ENCODE peak calls at places on chromosomes 1 and 21, in nine cellular contexts. P is HL-60, G is WTC11, H is type B pancreatic cell, Q is PC-9, R is nephron progenitor cell, Y is prostate gland, O is AG10803, U is mucosa of descending colon. V is an unnamed sample.

GRCh38 chr1:81304187-81304586 is 496.5 kb upstream of the ADGRL2 start:
- DNase-seq in H (no peak), O (peak), R (no peak), Y (no peak), Q (no peak), P (no peak), G (no peak), U (no peak), V (no peak)

GRCh38 chr1:171642197-171642596 is 10.3 kb downstream of the MYOC start:
- DNase-seq in U (no peak), O (no peak), Q (no peak), G (no peak), Y (no peak), P (no peak), H (no peak), R (no peak), V (no peak)

GRCh38 chr21:41642399-41642798 is 124.5 kb downstream of the RIPK4 start:
- DNase-seq in Y (no peak), H (no peak), O (peak), R (no peak), G (no peak), P (no peak), U (no peak), Q (no peak), V (no peak)

GRCh38 chr1:162080472-162081015 is 11.1 kb downstream of the NOS1AP start:
- DNase-seq in P (no peak), Q (no peak), Y (no peak), R (no peak), U (no peak), G (no peak), O (no peak), H (no peak), V (no peak)

GRCh38 chr1:118988186-118989005 is at the start of gene TBX15:
- DNase-seq in O (peak), G (peak), U (no peak), Y (no peak), H (no peak), R (no peak), P (no peak), Q (no peak), V (no peak)

GRCh38 chr1:9861371-9861770 is 37.6 kb upstream of the CLSTN1 start:
- DNase-seq in O (no peak), U (no peak), H (no peak), P (no peak), G (peak), Q (no peak), R (no peak), Y (no peak), V (no peak)

GRCh38 chr1:236502972-236503639 is 20.7 kb upstream of the LGALS8 start:
- DNase-seq in R (peak), O (peak), Y (peak), P (peak), Q (peak), G (peak), U (peak), H (no peak), V (no peak)

GRCh38 chr1:12078938-12079861 is 16.1 kb downstream of the TNFRSF8 start:
- DNase-seq in Q (peak), U (no peak), Y (no peak), P (no peak), G (peak), O (peak), R (peak), H (no peak), V (no peak)

GRCh38 chr1:224151117-224151516 is 31.9 kb upstream of the DEGS1 start:
- DNase-seq in H (no peak), O (no peak), R (no peak), Q (no peak), U (no peak), Y (no peak), P (no peak), G (no peak), V (no peak)

GRCh38 chr1:110083453-110084225 is 13.2 kb upstream of the ALX3 start:
- DNase-seq in O (no peak), P (no peak), R (peak), H (no peak), Y (no peak), G (no peak), U (no peak), Q (no peak), V (no peak)

GRCh38 chr1:162389021-162389818 is 7.7 kb downstream of the C1orf226 start:
- DNase-seq in U (no peak), Q (peak), P (peak), R (no peak), Y (no peak), G (no peak), O (peak), H (peak), V (peak)

DNA sequence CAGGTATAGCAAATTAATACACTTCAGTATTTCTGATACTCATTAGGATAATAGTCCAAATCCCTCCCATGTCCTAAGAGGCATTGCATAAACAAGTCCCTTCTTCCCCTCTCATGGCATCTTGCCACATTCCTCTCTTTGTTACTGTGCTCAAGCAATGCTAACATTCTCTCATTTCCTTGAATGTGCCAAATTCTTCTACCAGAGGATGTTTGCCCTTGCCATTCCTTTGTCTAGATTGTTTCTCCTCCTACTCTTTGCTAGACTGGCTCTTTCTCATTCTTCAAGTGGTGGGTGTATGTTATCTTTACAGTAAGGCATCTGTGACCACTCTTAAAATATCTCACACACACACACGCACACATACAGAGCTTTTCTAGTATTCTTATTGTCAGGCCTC is 621.0 kb upstream of the CXADR start:
- DNase-seq in H (no peak), U (no peak), G (no peak), Y (peak), Q (peak), R (no peak), P (no peak), O (peak), V (no peak)
- TF ChIP-seq CTCF in H (no peak), U (no peak), G (no peak), Y (no peak), Q (no peak), R (no peak), P (no peak), O (no peak), V (no peak)

GRCh38 chr1:92484171-92484471 is 2.6 kb downstream of the GFI1 start:
- DNase-seq in H (no peak), R (no peak), U (no peak), P (no peak), Y (no peak), O (no peak), G (no peak), Q (no peak), V (no peak)

GRCh38 chr1:92487078-92487605 is 417 bp upstream of the GFI1 start:
- DNase-seq in G (no peak), H (no peak), Q (no peak), U (no peak), P (no peak), R (no peak), Y (no peak), O (no peak), V (no peak)

GRCh38 chr1:92486251-92487077 is at the start of gene GFI1:
- DNase-seq in P (no peak), G (peak), O (no peak), R (peak), Y (no peak), U (peak), Q (no peak), H (no peak), V (no peak)

GRCh38 chr1:92484472-92485373 is 2.0 kb downstream of the GFI1 start:
- DNase-seq in H (no peak), G (peak), O (no peak), P (no peak), U (peak), Y (no peak), Q (peak), R (peak), V (no peak)

GRCh38 chr1:92485374-92486250 is 1.1 kb downstream of the GFI1 start:
- DNase-seq in H (peak), U (peak), G (peak), P (no peak), O (no peak), Y (no peak), Q (peak), R (peak), V (no peak)
- TF ChIP-seq CTCF in H (peak), U (peak), G (peak), P (no peak), O (peak), Y (no peak), Q (peak), R (peak), V (peak)

GRCh38 chr1:170131984-170132383 is 13.8 kb upstream of the NTMT2 start:
- DNase-seq in O (no peak), P (no peak), Y (no peak), R (no peak), U (no peak), G (no peak), Q (no peak), H (no peak), V (no peak)

GRCh38 chr1:170131450-170131849 is 14.3 kb upstream of the NTMT2 start:
- DNase-seq in H (no peak), U (no peak), P (no peak), O (no peak), Q (no peak), Y (no peak), G (no peak), R (no peak), V (no peak)

GRCh38 chr1:170122366-170122765 is 23.4 kb upstream of the NTMT2 start:
- DNase-seq in P (no peak), O (no peak), R (no peak), U (no peak), G (no peak), H (no peak), Y (no peak), Q (no peak), V (no peak)

GRCh38 chr1:170125269-170125668 is 20.5 kb upstream of the NTMT2 start:
- DNase-seq in O (no peak), Y (no peak), P (no peak), Q (no peak), U (no peak), G (no peak), H (no peak), R (no peak), V (no peak)

DNA sequence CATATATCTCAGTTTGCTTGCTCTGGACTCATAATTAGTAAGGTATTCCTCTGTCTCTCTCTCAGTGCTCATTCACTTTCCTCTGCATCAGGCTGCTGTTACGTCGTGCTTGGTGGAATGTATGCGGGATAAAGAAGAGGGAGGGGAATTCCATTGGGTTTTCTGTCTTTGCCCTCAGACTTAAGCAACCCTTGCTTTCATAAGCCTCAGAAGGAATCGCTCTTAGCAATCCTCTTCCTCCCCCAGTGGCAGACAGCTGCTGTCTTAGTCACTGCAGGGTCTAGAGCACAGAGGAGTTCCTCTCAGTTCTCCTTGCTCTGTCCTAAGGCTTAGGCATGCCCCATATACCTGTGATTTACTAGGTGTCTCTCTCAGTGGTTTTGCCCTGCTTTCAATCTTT is 19.1 kb upstream of the NTMT2 start:
- DNase-seq in Y (no peak), G (peak), O (peak), Q (no peak), H (no peak), U (no peak), P (no peak), R (no peak), V (no peak)
- TF ChIP-seq CTCF in Y (no peak), G (no peak), O (peak), Q (no peak), H (no peak), U (no peak), P (no peak), R (no peak), V (no peak)

DNA sequence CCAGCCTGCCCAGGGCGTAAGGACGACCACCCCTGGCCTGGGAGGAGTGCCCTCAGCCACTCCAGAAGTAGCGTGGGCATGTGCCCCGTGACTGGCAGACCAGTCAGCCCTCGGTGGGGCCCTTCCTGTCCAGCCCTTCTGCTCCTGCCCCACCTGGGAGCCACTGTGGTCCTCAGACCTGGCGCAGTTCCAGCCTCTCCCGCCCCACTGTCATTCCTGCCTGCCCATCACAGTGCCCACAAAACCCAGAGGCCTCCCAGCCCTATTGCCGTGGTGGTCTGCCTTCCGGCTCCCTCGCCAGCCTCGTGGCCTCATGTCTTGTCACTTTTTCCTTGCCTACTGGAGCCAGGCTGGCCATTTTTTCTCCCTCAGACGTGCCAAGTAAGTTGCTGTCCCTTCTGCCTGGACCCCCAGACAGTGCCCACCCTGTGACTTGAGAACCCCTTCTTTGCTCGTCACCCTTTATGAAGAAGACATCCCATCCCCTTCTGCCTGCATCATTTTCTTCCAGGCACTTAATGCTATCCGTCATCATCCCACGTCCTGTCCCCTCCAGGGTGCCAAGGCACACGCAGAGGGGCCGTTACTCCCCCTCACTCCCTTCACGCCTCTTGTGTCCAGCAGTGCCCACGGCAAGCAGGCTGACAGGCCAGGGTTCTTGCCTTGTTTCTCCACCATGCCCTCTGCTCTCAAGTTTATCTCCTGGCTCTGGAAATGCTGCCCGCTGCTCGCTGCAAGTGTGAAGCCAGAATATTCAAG is 122.6 kb downstream of the CAMTA1 start:
- DNase-seq in R (no peak), Q (no peak), P (no peak), Y (no peak), G (no peak), O (no peak), U (no peak), H (no peak), V (no peak)
- TF ChIP-seq CTCF in R (no peak), Q (no peak), P (no peak), Y (no peak), G (no peak), O (no peak), U (no peak), H (no peak), V (no peak)

GRCh38 chr1:64663654-64664053 is 81.2 kb upstream of the RAVER2 start:
- DNase-seq in Q (no peak), G (peak), R (peak), U (no peak), O (no peak), P (no peak), H (no peak), Y (no peak), V (no peak)

GRCh38 chr1:64669098-64669675 is 75.7 kb upstream of the RAVER2 start:
- DNase-seq in H (no peak), G (no peak), Y (no peak), P (no peak), R (no peak), O (no peak), U (no peak), Q (no peak), V (no peak)

GRCh38 chr1:64659478-64659877 is 85.4 kb upstream of the RAVER2 start:
- DNase-seq in P (no peak), R (no peak), O (no peak), H (no peak), Y (no peak), G (no peak), U (no peak), Q (no peak), V (no peak)

DNA sequence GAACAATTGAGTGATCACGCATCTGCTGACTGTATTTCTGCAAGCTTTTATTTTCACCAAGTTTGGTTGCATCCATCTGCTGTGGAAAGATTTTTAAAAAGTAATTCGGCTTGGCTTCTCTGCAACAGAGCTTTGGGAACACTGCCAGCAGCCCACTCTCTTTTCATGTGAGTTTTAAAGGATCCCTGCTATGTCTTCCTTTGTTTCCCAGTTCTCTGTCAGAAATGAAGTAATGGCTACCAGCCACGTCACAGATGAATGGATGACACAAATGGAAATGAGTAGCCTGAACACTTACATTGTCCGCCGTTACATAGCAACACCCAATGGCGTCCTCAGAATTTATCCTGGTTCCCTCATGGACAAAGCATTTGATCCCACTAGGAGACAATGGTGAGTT is 80.6 kb upstream of the RAVER2 start:
- DNase-seq in H (no peak), U (no peak), G (no peak), Q (no peak), O (no peak), R (no peak), Y (no peak), P (no peak), V (no peak)
- TF ChIP-seq CTCF in H (no peak), U (no peak), G (no peak), Q (no peak), O (no peak), R (no peak), Y (no peak), P (no peak), V (no peak)

DNA sequence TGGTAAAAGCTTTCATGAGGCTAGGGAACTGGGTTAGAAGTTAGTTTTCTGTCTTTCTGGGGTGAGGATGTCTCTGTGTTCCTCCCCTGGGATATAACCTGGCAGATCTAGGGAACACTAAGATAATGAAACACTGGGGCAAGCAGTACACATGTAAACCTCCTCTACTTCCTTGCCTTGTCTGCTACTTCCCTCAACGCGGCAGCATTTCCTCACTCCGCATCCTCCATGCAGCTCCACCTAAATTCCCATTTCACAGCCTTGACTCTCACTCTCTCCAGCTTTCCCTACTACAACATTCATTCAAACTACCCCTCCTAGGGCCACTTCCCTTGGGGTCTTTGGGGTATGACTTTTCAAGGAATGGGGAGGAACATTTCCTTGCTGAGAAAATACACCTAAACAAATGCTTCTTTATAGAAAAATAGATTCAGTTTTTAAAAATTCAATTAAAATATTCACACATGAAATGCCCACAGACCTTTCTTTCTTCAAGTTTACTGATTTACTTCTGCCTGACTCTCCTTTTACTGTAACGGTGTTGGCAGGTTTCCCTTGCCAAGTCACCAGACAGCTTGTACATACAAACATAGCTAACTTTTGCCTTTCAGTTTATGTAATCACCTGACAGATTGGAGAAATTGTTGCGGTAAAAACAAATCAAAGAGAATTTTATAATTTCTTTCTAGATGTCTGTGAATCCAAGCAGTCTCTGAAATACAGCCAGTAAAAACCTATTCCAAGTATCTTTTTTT is 90.1 kb downstream of the TNFSF18 start:
- DNase-seq in R (no peak), P (no peak), H (no peak), G (no peak), O (peak), U (no peak), Y (peak), Q (no peak), V (no peak)
- TF ChIP-seq CTCF in R (no peak), P (no peak), H (no peak), G (no peak), O (no peak), U (no peak), Y (no peak), Q (no peak), V (no peak)

DNA sequence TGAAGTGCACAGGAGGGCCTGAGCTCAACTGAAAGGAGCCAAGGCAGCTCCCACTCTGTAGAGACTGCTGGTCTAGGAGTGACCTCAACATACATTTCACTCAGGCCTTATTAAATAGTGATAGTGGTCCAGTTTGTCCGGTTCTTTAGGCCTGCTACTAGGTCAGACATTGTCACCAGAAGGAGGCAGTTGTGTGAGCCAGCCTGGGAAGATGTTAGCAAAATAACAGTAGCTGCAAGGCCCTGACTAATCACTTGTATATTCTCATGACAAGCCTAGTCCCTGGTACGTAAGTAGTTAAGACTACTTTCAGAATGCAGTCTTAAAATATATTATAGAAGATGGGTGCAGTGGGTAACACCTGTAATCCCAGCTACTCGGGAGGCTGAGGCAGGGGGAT is 264.0 kb upstream of the CAMK1G start:
- DNase-seq in O (no peak), Q (no peak), R (no peak), Y (no peak), P (no peak), U (no peak), G (no peak), H (no peak), V (no peak)
- TF ChIP-seq CTCF in O (no peak), Q (no peak), R (no peak), Y (no peak), P (no peak), U (no peak), G (no peak), H (no peak), V (no peak)

V was measured in D721Med.